ENCODE peak calls at places on chromosomes 5 and 9, in five cellular contexts. B, C, Q, H and N are unnamed samples.

GRCh38 chr5:91136271-91136670 is 246.8 kb downstream of the ARRDC3 start:
- DNase-seq in B (no peak), Q (peak), H (no peak), C (no peak), N (no peak)

GRCh38 chr9:35767458-35767857 is 13.4 kb upstream of the MSMP start:
- DNase-seq in Q (no peak), C (no peak), H (no peak), B (no peak), N (no peak)

GRCh38 chr5:89556215-89557009 is 673.4 kb upstream of the MEF2C start:
- DNase-seq in Q (peak), B (peak), C (no peak), H (no peak), N (peak)

GRCh38 chr9:133715866-133716563 is 22.1 kb downstream of the SARDH start:
- DNase-seq in B (peak), H (no peak), Q (peak), C (no peak), N (no peak)

GRCh38 chr9:29208670-29209069 is 1635.4 kb upstream of the C9orf72 start:
- DNase-seq in H (no peak), C (no peak), Q (peak), B (no peak), N (no peak)

GRCh38 chr9:28542928-28543327 is 969.6 kb upstream of the C9orf72 start:
- DNase-seq in Q (no peak), B (no peak), C (no peak), H (no peak), N (no peak)

GRCh38 chr5:75707911-75708509 is 9.2 kb downstream of the POC5 start:
- DNase-seq in Q (no peak), B (no peak), C (no peak), H (no peak), N (no peak)

GRCh38 chr9:86997158-86997557 is 49.9 kb upstream of the GAS1 start:
- DNase-seq in B (no peak), C (peak), Q (peak), H (no peak), N (no peak)

GRCh38 chr5:102668220-102668930 is 86.7 kb upstream of the PAM start:
- DNase-seq in Q (no peak), B (no peak), H (no peak), C (no peak), N (no peak)

GRCh38 chr9:96034553-96035122 is 159.1 kb downstream of the ERCC6L2 start:
- DNase-seq in H (no peak), Q (no peak), C (no peak), B (no peak), N (no peak)

GRCh38 chr9:124267271-124267807 is 9.6 kb downstream of the NEK6 start:
- DNase-seq in H (no peak), Q (peak), B (peak), C (no peak), N (no peak)

GRCh38 chr5:150486402-150487198 is 21.3 kb upstream of the NDST1 start:
- DNase-seq in C (no peak), B (peak), Q (peak), H (no peak), N (no peak)

GRCh38 chr5:61298580-61298979 is 33.5 kb upstream of the ZSWIM6 start:
- DNase-seq in Q (peak), H (no peak), B (no peak), C (no peak), N (no peak)

GRCh38 chr5:148374693-148375360 is 8.9 kb upstream of the FBXO38 start:
- DNase-seq in B (peak), C (peak), Q (peak), H (peak), N (peak)

GRCh38 chr9:125462766-125463384 is 201.2 kb downstream of the GAPVD1 start:
- DNase-seq in B (no peak), H (no peak), Q (no peak), C (no peak), N (no peak)

GRCh38 chr9:96048116-96048953 is 172.8 kb downstream of the ERCC6L2 start:
- DNase-seq in B (no peak), C (peak), Q (no peak), H (no peak), N (no peak)

GRCh38 chr5:134436523-134437339 is 25.1 kb upstream of the CDKN2AIPNL start:
- DNase-seq in C (no peak), Q (peak), B (peak), H (no peak), N (peak)

GRCh38 chr5:74232281-74232680 is 408.2 kb downstream of the ENC1 start:
- DNase-seq in B (no peak), H (no peak), Q (peak), C (no peak), N (peak)

GRCh38 chr9:87763286-87763685 is 37.4 kb downstream of the CTSL start:
- DNase-seq in H (no peak), C (no peak), B (no peak), Q (no peak), N (no peak)

GRCh38 chr5:105501315-105501714 is 1938.7 kb upstream of the NUDT12 start:
- DNase-seq in Q (no peak), C (no peak), B (no peak), H (no peak), N (no peak)

GRCh38 chr9:129416831-129417604 is 203.9 kb downstream of the C9orf50 start:
- DNase-seq in Q (no peak), B (peak), H (no peak), C (no peak), N (no peak)

GRCh38 chr5:79330071-79330470 is 94.1 kb downstream of the JMY start:
- DNase-seq in C (no peak), H (no peak), Q (peak), B (no peak), N (no peak)

GRCh38 chr5:79333852-79334557 is 98.1 kb downstream of the JMY start:
- DNase-seq in C (no peak), H (no peak), B (no peak), Q (no peak), N (no peak)

GRCh38 chr5:79329453-79329852 is 93.5 kb downstream of the JMY start:
- DNase-seq in H (no peak), Q (no peak), B (no peak), C (no peak), N (no peak)
- H3K4me3 ChIP-seq in H (no peak), Q (no peak), B (no peak), C (no peak), N (no peak)

GRCh38 chr9:4225291-4226119 is 74.4 kb downstream of the GLIS3 start:
- DNase-seq in H (no peak), Q (peak), B (peak), C (no peak), N (peak)
- H3K4me3 ChIP-seq in H (no peak), Q (no peak), B (no peak), C (no peak), N (no peak)

DNA sequence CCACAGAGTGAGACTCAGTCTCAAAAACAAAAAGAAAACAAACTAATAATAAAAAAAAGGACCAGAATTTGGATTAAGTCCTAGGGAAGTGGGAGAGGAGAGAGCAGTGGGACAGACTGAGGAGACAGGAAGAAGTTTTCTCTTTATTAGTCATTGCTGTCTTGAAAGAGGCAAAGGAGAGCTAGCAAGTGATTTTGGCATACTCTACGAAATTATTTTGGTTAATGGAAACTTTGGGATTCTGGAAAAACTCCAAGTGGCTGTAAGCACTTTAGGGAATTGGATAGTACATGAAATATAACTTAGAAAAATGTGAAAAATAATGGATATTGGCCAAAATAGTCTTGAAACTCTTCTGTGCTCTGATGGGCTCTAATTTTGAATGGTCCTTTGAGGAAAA is 1641.8 kb upstream of the WWC1 start:
- DNase-seq in Q (no peak), C (no peak), H (no peak), B (no peak), N (no peak)
- H3K4me3 ChIP-seq in Q (no peak), C (no peak), H (no peak), B (no peak), N (no peak)

DNA sequence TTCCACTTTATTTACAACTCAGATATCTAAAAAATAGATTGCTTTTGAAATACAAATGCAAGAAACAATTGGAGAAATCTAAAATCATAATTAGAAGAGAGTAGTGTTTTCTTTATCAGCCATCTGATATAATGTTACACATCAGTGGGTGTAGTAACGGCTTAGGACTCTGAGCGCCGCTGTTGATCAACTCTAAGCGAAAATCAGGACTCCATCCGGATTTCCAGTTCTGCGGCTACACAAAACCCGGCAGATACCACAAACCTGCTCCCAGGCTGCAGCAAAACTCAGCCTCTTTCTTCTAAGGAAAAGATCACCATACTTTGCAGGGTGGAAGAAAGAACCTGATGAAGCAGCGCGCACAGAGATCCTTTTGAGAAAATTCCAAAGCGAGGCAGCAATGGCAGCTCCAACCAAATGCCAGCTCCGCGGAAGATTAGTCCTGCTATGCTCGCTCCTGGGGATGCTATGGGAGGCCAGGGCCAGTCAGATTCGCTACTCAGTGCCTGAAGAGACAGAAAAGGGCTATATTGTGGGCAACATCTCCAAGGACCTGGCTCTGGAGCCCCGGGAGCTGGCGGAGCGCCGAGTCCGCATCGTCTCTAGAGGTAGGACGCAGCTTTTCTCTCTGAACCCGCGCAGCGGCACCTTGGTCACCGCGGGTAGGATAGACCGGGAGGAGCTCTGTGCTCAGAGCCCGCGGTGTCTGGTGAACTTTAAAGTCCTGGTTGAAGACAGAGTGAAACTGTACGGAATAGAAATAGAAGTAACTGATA is at the start of gene PCDHGA9:
- DNase-seq in H (no peak), B (no peak), C (no peak), Q (peak), N (no peak)
- H3K4me3 ChIP-seq in H (no peak), B (no peak), C (no peak), Q (peak), N (peak)

GRCh38 chr9:4662989-4663792 is 1.1 kb downstream of the PLPP6 start:
- DNase-seq in H (no peak), B (peak), C (no peak), Q (no peak), N (no peak)
- H3K4me3 ChIP-seq in H (peak), B (peak), C (peak), Q (peak), N (peak)

GRCh38 chr5:4579679-4580078 is 560.5 kb upstream of the ADAMTS16 start:
- DNase-seq in H (no peak), B (no peak), Q (no peak), C (no peak), N (no peak)

GRCh38 chr5:4584982-4585381 is 555.1 kb upstream of the ADAMTS16 start:
- DNase-seq in C (no peak), B (no peak), Q (peak), H (no peak), N (peak)

GRCh38 chr5:4581289-4581688 is 558.8 kb upstream of the ADAMTS16 start:
- DNase-seq in C (no peak), Q (no peak), H (no peak), B (no peak), N (no peak)

GRCh38 chr5:4576161-4576748 is 563.9 kb upstream of the ADAMTS16 start:
- DNase-seq in C (no peak), H (no peak), Q (peak), B (no peak), N (no peak)

DNA sequence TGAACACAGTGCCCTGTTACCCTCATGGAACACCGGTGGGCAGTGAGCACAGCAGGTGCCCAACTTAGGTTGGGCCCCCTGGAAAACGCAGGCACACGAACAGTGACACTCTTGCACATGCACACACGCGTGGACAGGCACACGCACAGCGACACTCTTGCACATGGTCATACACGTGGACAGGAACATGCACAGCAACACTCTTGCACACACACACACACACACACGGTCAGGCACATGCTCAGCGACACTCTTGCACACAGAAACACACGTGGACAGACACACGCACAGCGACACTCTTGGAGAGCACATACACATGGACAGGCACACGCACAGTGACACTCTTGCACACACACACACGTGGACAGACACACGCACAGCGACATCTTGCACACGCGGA is 559.4 kb upstream of the ADAMTS16 start:
- DNase-seq in H (no peak), C (no peak), B (no peak), Q (no peak), N (no peak)
- H3K4me3 ChIP-seq in H (no peak), C (no peak), B (no peak), Q (no peak), N (no peak)

GRCh38 chr5:31640573-31640972 is 1.6 kb downstream of the PDZD2 start:
- DNase-seq in Q (no peak), C (no peak), B (no peak), H (no peak), N (no peak)
- H3K4me3 ChIP-seq in Q (no peak), C (peak), B (no peak), H (no peak), N (no peak)

GRCh38 chr9:92097997-92098482 is 17.2 kb downstream of the SPTLC1 start:
- DNase-seq in Q (peak), B (no peak), H (peak), C (no peak), N (peak)
- H3K4me3 ChIP-seq in Q (peak), B (no peak), H (no peak), C (no peak), N (peak)

DNA sequence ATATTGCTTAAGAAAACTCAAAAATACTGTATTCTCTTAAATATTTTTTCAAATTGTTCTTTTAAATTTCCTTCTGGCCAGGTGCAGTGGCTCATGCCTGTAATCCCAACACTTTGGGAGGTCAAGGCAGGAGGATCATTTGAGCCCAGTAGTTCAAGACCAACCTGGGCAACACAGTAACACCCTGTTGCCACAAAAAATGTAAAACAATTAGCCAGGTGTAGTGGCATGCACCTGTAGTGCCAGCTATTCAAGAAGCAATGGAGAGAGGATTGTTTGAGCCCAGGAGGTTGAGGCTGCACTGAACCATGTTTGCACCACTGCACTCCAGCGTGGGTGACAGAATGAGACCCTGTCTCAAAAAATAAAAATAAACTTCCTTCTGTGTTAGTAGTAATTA is 94.3 kb downstream of the STRBP start:
- DNase-seq in Q (no peak), C (no peak), H (no peak), B (no peak), N (no peak)
- H3K4me3 ChIP-seq in Q (no peak), C (no peak), H (no peak), B (no peak), N (no peak)

GRCh38 chr5:67014191-67014590 is 182.4 kb downstream of the CD180 start:
- DNase-seq in Q (no peak), C (no peak), H (no peak), B (no peak), N (no peak)
- H3K4me3 ChIP-seq in Q (no peak), C (no peak), H (no peak), B (no peak), N (no peak)